ENCODE peak calls at places on chromosome 10, in six cellular contexts. Y, M, J, Z, W and L are unnamed samples. For H3K9me3, the result is how much of the 10 kb centered on the place peaks cover.

GRCh38 chr10:101841826-101842225 is 1.8 kb downstream of the KCNIP2 start:
- DNase-seq in Y (no peak), M (no peak), J (no peak), Z (no peak), W (no peak), L (no peak)

GRCh38 chr10:75845538-75845937 is 414.1 kb downstream of the LRMDA start:
- DNase-seq in Y (no peak), M (no peak), J (no peak), Z (peak), W (no peak), L (no peak)

GRCh38 chr10:42958142-42958868 is 118.6 kb upstream of the RET start:
- DNase-seq in Y (no peak), M (no peak), J (no peak), Z (peak), W (no peak), L (no peak)

GRCh38 chr10:35409094-35409582 is 72.8 kb downstream of the CCNY start:
- DNase-seq in Y (no peak), M (no peak), J (no peak), Z (no peak), W (no peak), L (no peak)

GRCh38 chr10:3473271-3473670 is 300.7 kb upstream of the PITRM1 start:
- DNase-seq in Y (no peak), M (no peak), J (no peak), Z (no peak), W (no peak), L (no peak)

GRCh38 chr10:11145498-11145855 is 127.8 kb downstream of the CELF2 start:
- DNase-seq in Y (peak), M (no peak), J (peak), Z (no peak), W (no peak), L (no peak)

GRCh38 chr10:71461457-71461856 is 64.7 kb downstream of the CDH23 start:
- DNase-seq in Y (no peak), M (no peak), J (no peak), Z (no peak), W (no peak), L (no peak)

GRCh38 chr10:69047111-69047837 is 40.6 kb upstream of the SRGN start:
- DNase-seq in Y (no peak), M (no peak), J (no peak), Z (no peak), W (no peak), L (no peak)

GRCh38 chr10:71838264-71839211 is 12.5 kb downstream of the PSAP start:
- DNase-seq in Y (no peak), M (no peak), J (no peak), Z (no peak), W (no peak), L (no peak)

GRCh38 chr10:14409247-14409646 is 78.5 kb upstream of the FRMD4A start:
- DNase-seq in Y (no peak), M (no peak), J (no peak), Z (no peak), W (no peak), L (no peak)

GRCh38 chr10:97010695-97011206 is 175.0 kb downstream of the SLIT1 start:
- DNase-seq in Y (no peak), M (no peak), J (no peak), Z (no peak), W (no peak), L (no peak)

GRCh38 chr10:97889461-97890265 is 40.0 kb downstream of the GOLGA7B start:
- DNase-seq in Y (no peak), M (peak), J (peak), Z (no peak), W (no peak), L (no peak)

GRCh38 chr10:7410800-7411670 is at the start of gene SFMBT2:
- DNase-seq in Y (peak), M (peak), J (peak), Z (no peak), W (peak), L (no peak)

GRCh38 chr10:78025685-78026364 is 3.5 kb downstream of the POLR3A start:
- DNase-seq in Y (no peak), M (no peak), J (no peak), Z (no peak), W (no peak), L (no peak)

GRCh38 chr10:102114861-102115618 is 5.1 kb downstream of the LDB1 start:
- DNase-seq in Y (peak), M (peak), J (peak), Z (peak), W (peak), L (peak)

GRCh38 chr10:21171936-21172773 is 275.0 kb upstream of the NEBL start:
- DNase-seq in Y (no peak), M (no peak), J (no peak), Z (no peak), W (no peak), L (no peak)

GRCh38 chr10:69864321-69864720 is 62.6 kb downstream of the COL13A1 start:
- DNase-seq in Y (no peak), M (no peak), J (no peak), Z (no peak), W (no peak), L (no peak)

GRCh38 chr10:35822316-35822715 is 180.2 kb upstream of the FZD8 start:
- DNase-seq in Y (peak), M (peak), J (no peak), Z (no peak), W (peak), L (peak)

GRCh38 chr10:34106356-34106885 is 708.7 kb downstream of the PARD3 start:
- DNase-seq in Y (no peak), M (no peak), J (no peak), Z (no peak), W (no peak), L (no peak)

GRCh38 chr10:60521974-60522405 is 132.3 kb upstream of the ANK3 start:
- DNase-seq in Y (no peak), M (peak), J (no peak), Z (no peak), W (no peak), L (no peak)

GRCh38 chr10:93190377-93190776 is 116.7 kb downstream of the CYP26A1 start:
- DNase-seq in Y (no peak), M (no peak), J (no peak), Z (no peak), W (no peak), L (no peak)

GRCh38 chr10:95295031-95295755 is 4.4 kb upstream of the PDLIM1 start:
- DNase-seq in Y (peak), M (peak), J (peak), Z (no peak), W (no peak), L (peak)

GRCh38 chr10:95289003-95289920 is 1.5 kb downstream of the PDLIM1 start:
- DNase-seq in Y (no peak), M (peak), J (no peak), Z (no peak), W (no peak), L (peak)

GRCh38 chr10:103395754-103396066 is 565 bp downstream of the ATP5MK start:
- DNase-seq in Y (peak), M (no peak), J (no peak), Z (no peak), W (no peak), L (no peak)

GRCh38 chr10:35508647-35509046 is 96.5 kb upstream of the GJD4 start:
- DNase-seq in Y (no peak), M (no peak), J (no peak), Z (no peak), W (no peak), L (no peak)

DNA sequence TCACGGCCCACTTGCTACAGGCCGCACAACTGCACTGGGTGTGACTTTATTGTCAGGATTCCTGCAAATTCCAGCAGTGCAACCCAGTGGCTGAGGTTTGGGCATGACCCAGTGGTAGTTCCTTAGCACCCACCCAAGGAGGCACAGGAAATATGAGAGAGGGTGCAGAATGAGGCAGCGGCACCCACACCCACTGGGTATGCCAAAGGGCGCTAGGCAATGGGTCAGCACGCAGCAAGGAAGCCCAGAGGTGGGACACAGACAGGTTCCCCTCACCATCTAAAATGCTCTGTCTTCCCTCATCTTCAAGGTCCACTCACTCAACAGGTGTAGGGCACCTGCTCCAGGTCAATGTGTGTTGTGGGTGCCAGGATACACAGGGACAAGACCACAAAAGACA is 357.8 kb upstream of the MKI67 start:
- DNase-seq in Y (no peak), M (no peak), J (peak), Z (no peak), W (no peak), L (no peak)
- H3K9me3 ChIP-seq in Y (under half), M (under half), J (under half), Z (under half), W (under half), L (under half)

DNA sequence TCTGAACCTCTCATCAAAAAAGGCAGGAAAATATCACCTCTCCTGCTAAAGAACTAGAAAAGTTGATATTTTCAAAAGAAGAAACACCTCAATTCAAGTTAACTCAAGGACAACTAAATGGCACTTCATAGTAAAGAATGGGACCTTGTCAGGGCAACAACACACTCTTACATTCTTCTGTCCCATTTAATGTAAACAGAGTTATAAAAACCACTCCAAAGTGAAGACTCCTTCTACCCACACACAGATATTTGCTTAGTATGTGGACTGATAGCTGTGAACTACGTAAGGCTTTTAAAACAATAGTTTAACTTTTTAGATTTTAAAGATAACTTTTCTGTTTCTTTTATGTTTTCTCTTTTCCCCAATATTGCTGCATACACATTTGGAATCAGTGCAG is 118.3 kb downstream of the ZNF37A start:
- DNase-seq in Y (no peak), M (no peak), J (no peak), Z (no peak), W (no peak), L (no peak)
- H3K9me3 ChIP-seq in Y (under half), M (under half), J (under half), Z (under half), W (under half), L (under half)

DNA sequence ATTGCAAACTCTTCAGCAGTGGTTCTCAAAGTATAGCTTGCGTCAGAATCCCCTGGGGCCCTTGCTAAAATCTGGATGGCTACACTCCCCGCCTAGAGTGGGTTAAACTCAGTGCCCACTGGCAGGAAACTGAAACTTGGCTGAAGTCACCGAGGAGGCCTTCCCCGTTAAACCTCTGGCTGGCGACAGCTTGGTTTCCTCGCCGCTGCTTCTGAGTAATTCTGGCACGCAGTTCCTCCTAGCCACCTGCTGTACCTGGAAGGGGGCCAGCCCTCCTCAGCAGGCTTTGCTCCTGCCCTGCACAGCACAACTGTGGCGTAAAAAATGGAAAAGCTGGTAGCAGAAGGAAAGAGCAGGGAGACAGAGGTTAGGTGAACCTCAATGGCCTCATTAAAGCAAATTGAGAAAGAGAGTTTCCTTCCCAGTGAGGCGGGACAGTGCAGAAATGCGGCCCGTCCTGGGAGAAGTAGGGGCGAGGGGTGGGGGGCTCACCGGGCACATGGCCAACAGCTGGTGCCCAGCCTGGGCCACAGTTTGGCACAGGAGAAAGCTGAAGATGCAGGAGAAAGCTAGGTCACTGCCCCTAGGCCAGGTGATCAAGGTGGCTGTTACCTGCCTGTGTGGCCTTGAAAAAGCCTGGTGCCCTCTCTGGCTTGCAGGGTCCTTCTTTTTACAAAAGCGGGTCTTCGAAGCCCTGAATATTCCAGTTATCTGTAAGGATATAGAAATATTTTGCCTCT is 46.6 kb downstream of the ALOX5 start:
- DNase-seq in Y (no peak), M (no peak), J (peak), Z (no peak), W (peak), L (no peak)
- H3K9me3 ChIP-seq in Y (under half), M (under half), J (under half), Z (under half), W (under half), L (under half)

GRCh38 chr10:129764011-129764900 is 199.8 kb downstream of the EBF3 start:
- DNase-seq in Y (no peak), M (peak), J (peak), Z (no peak), W (no peak), L (no peak)
- H3K9me3 ChIP-seq in Y (under half), M (under half), J (under half), Z (under half), W (under half), L (under half)

DNA sequence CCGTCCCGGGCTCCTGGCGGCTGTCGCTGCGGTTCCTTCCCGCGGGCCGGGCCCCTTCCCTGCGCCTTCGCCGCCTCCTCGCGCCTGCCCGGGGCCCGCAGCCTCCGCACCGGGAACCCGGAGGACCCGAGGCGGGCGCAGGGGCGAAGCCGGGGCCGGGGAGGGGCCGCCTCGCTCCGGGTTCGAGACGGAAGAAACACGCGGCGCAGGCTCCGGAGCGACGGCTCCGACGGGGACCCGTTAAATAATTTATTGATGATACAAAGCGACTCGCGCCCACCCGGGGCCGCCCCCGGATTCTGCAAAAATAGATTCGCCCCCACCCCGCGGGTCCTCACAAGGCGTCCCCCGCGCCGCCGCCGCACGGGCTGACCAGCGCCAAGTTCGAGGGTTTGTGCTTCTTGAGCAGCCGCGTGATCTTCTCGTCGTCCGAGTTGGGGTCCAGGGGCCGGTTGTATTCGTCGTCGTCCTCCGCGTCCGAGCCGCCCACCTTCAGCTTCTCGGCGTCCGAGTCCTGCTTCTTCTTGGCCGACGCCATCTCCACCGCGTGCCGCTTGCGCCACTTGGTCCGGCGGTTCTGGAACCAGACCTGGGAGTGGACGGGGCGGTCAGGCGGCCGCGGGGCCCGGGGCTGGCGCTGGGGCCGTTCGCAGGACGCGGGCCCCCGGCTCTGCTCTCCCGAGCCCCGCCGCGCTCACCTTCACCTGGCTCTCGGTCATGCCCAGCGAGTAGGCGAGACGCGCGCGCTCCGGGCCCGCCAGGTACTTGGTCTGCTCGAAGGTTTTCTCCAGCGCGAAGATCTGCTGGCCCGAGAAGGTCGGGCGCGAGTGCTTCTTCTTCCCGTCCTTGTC is 1.1 kb downstream of the NKX6-2 start:
- DNase-seq in Y (no peak), M (peak), J (no peak), Z (no peak), W (no peak), L (no peak)
- H3K9me3 ChIP-seq in Y (under half), M (under half), J (under half), Z (under half), W (under half), L (under half)

GRCh38 chr10:117138838-117139580 is 939 bp upstream of the VAX1 start:
- DNase-seq in Y (peak), M (peak), J (no peak), Z (no peak), W (no peak), L (peak)

GRCh38 chr10:117139581-117140524 is 1.8 kb upstream of the VAX1 start:
- DNase-seq in Y (no peak), M (peak), J (no peak), Z (no peak), W (no peak), L (no peak)

GRCh38 chr10:117136391-117136975 is 1.6 kb downstream of the VAX1 start:
- DNase-seq in Y (no peak), M (peak), J (no peak), Z (no peak), W (no peak), L (no peak)

GRCh38 chr10:117137031-117137910 is 799 bp downstream of the VAX1 start:
- DNase-seq in Y (peak), M (peak), J (no peak), Z (no peak), W (no peak), L (peak)

GRCh38 chr10:117137911-117138642 is at the start of gene VAX1:
- DNase-seq in Y (peak), M (peak), J (no peak), Z (no peak), W (no peak), L (peak)
- H3K9me3 ChIP-seq in Y (under half), M (under half), J (under half), Z (under half), W (under half), L (under half)

DNA sequence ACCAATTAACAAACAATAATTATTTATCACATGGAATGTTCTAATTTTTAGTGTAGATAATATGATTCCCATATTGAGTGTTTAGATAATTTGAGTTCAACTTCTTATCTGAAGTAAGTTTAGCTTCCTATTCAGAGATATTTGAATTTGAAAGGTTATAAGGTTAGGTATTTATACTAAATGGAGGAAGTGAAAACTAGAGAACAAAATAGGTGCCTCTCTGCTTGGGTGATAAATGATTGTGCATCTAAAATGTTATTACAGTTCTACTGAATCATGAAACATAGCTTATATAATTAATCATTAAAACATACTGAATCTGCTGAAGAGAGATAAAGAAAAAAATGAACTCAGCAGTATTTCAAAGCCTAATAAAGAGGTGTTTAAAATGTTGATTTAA is 1174.3 kb downstream of the XPNPEP1 start:
- DNase-seq in Y (no peak), M (no peak), J (no peak), Z (no peak), W (no peak), L (no peak)
- H3K9me3 ChIP-seq in Y (under half), M (under half), J (under half), Z (under half), W (under half), L (under half)